ENCODE peak calls at places on chromosomes 5 and 9, in ten cellular contexts. Y is neural crest cell, R is cardiac fibroblast, X is GM23338, P is PC-3, V is choroid plexus epithelial cell, S is AG10803, F is AG04450, Q is ascending aorta, C is foreskin fibroblast. I is an unnamed sample.
A peak's percentile ranks its signal among the peaks of the same experiment; 100 is the strongest.

GRCh38 chr5:6747103-6747502 is 33.9 kb downstream of the TENT4A start:
- DNase-seq in Y (no peak), R (no peak), X (no peak), P (no peak), V (no peak), S (no peak), F (no peak), Q (no peak), C (no peak), I (no peak)

GRCh38 chr9:70392189-70392588 is 22.3 kb downstream of the KLF9 start:
- DNase-seq in Y (no peak), R (no peak), X (no peak), P (peak; percentile 13), V (no peak), S (no peak), F (no peak), Q (no peak), C (peak; percentile 41), I (no peak)

GRCh38 chr9:31542384-31543055 is 841.9 kb upstream of the ACO1 start:
- DNase-seq in Y (peak; percentile 2), R (peak; percentile 90), X (peak; percentile 61), P (no peak), V (peak; percentile 98), S (no peak), F (no peak), Q (no peak), C (peak; percentile 82), I (peak; percentile 12)

GRCh38 chr5:87541033-87541432 is 128.3 kb upstream of the CCNH start:
- DNase-seq in Y (no peak), R (peak; percentile 67), X (peak; percentile 62), P (peak; percentile 90), V (peak; percentile 61), S (peak; percentile 37), F (no peak), Q (no peak), C (peak; percentile 1), I (no peak)

GRCh38 chr9:84325347-84325982 is 15.1 kb downstream of the SLC28A3 start:
- DNase-seq in Y (no peak), R (no peak), X (no peak), P (peak; percentile 70), V (no peak), S (no peak), F (no peak), Q (no peak), C (peak; percentile 21), I (no peak)

GRCh38 chr5:146001544-146002185 is 65.3 kb downstream of the SH3RF2 start:
- DNase-seq in Y (no peak), R (no peak), X (no peak), P (peak; percentile 31), V (no peak), S (no peak), F (no peak), Q (no peak), C (no peak), I (no peak)

GRCh38 chr5:130476325-130476724 is 572.1 kb downstream of the CHSY3 start:
- DNase-seq in Y (no peak), R (no peak), X (no peak), P (peak; percentile 90), V (no peak), S (no peak), F (no peak), Q (no peak), C (no peak), I (no peak)

GRCh38 chr5:145854651-145855258 is 18.1 kb downstream of the GRXCR2 start:
- DNase-seq in Y (no peak), R (peak; percentile 74), X (no peak), P (peak; percentile 83), V (peak; percentile 79), S (peak; percentile 67), F (peak; percentile 36), Q (no peak), C (peak; percentile 79), I (no peak)

GRCh38 chr9:12516573-12516972 is 176.6 kb upstream of the TYRP1 start:
- DNase-seq in Y (no peak), R (no peak), X (peak; percentile 18), P (no peak), V (no peak), S (no peak), F (no peak), Q (no peak), C (no peak), I (no peak)

GRCh38 chr5:170502692-170503091 is 1.1 kb upstream of the KCNIP1 start:
- DNase-seq in Y (no peak), R (no peak), X (peak; percentile 31), P (no peak), V (no peak), S (no peak), F (no peak), Q (no peak), C (no peak), I (no peak)

GRCh38 chr5:33892419-33893151 is 795 bp upstream of the ADAMTS12 start:
- DNase-seq in Y (no peak), R (peak; percentile 97), X (peak; percentile 55), P (peak; percentile 91), V (peak; percentile 96), S (peak; percentile 99), F (peak; percentile 94), Q (peak; percentile 87), C (peak; percentile 97), I (no peak)

GRCh38 chr9:134605969-134606363 is 35.6 kb upstream of the COL5A1 start:
- DNase-seq in Y (no peak), R (no peak), X (no peak), P (no peak), V (no peak), S (no peak), F (no peak), Q (no peak), C (no peak), I (no peak)

GRCh38 chr5:168971100-168971499 is 329.8 kb downstream of the SLIT3 start:
- DNase-seq in Y (no peak), R (no peak), X (no peak), P (no peak), V (no peak), S (no peak), F (no peak), Q (no peak), C (no peak), I (no peak)

GRCh38 chr9:136693490-136694162 is 6.4 kb upstream of the AGPAT2 start:
- DNase-seq in Y (no peak), R (no peak), X (no peak), P (peak; percentile 89), V (no peak), S (no peak), F (no peak), Q (no peak), C (peak; percentile 50), I (no peak)

GRCh38 chr9:35882265-35882848 is 12.2 kb upstream of the OR13J1 start:
- DNase-seq in Y (peak; percentile 85), R (peak; percentile 83), X (peak; percentile 91), P (peak; percentile 74), V (peak; percentile 79), S (peak; percentile 74), F (peak; percentile 39), Q (peak; percentile 90), C (peak; percentile 90), I (peak; percentile 90)

GRCh38 chr9:99016681-99017387 is 73.1 kb downstream of the COL15A1 start:
- DNase-seq in Y (no peak), R (no peak), X (no peak), P (no peak), V (no peak), S (no peak), F (no peak), Q (peak; percentile 34), C (no peak), I (no peak)
- TF ChIP-seq CTCF in Y (no peak), R (no peak), X (no peak), P (no peak), V (no peak), S (no peak), F (no peak), Q (no peak), C (no peak), I (no peak)

GRCh38 chr9:121861501-121862180 is 210.2 kb downstream of the DAB2IP start:
- DNase-seq in Y (peak; percentile 45), R (no peak), X (peak; percentile 71), P (peak; percentile 32), V (peak; percentile 41), S (no peak), F (no peak), Q (no peak), C (peak; percentile 61), I (peak; percentile 45)
- TF ChIP-seq CTCF in Y (peak; percentile 56), R (peak; percentile 65), X (peak; percentile 82), P (peak; percentile 51), V (peak; percentile 67), S (peak; percentile 50), F (peak; percentile 42), Q (peak; percentile 24), C (peak; percentile 42), I (peak; percentile 43)

GRCh38 chr5:435156-435790 is 7.7 kb upstream of the EXOC3 start:
- DNase-seq in Y (no peak), R (no peak), X (no peak), P (no peak), V (no peak), S (no peak), F (no peak), Q (peak; percentile 51), C (no peak), I (no peak)
- TF ChIP-seq CTCF in Y (no peak), R (no peak), X (no peak), P (no peak), V (no peak), S (no peak), F (no peak), Q (no peak), C (no peak), I (no peak)

GRCh38 chr9:6045364-6045763 is 29.9 kb upstream of the RANBP6 start:
- DNase-seq in Y (no peak), R (no peak), X (no peak), P (no peak), V (no peak), S (no peak), F (no peak), Q (no peak), C (no peak), I (no peak)
- TF ChIP-seq CTCF in Y (no peak), R (no peak), X (no peak), P (no peak), V (no peak), S (no peak), F (no peak), Q (no peak), C (no peak), I (no peak)

GRCh38 chr9:892123-892522 is 50.6 kb downstream of the DMRT1 start:
- DNase-seq in Y (no peak), R (no peak), X (peak; percentile 64), P (peak; percentile 11), V (no peak), S (no peak), F (no peak), Q (no peak), C (no peak), I (no peak)
- TF ChIP-seq CTCF in Y (no peak), R (no peak), X (peak; percentile 57), P (peak; percentile 31), V (peak; percentile 14), S (no peak), F (no peak), Q (no peak), C (no peak), I (no peak)